ENCODE peak calls at places on chromosomes 13 and 19, in nine cellular contexts. H is fibroblast of lung, B is adrenal gland, A is PC-3, D is cardiac muscle cell, S is neural progenitor cell, L is uterus, E is left ventricle myocardium inferior, Y is sigmoid colon. U is an unnamed sample.

GRCh38 chr13:99051768-99052455 is 74.0 kb upstream of the DOCK9 start:
- DNase-seq in Y (no peak), B (no peak), E (no peak), H (no peak), A (no peak), L (no peak), D (no peak), S (no peak), U (no peak)

GRCh38 chr13:114032121-114032799 is 58.4 kb upstream of the C13orf46 start:
- DNase-seq in L (peak; percentile 73), Y (no peak), H (peak; percentile 77), D (peak; percentile 79), E (no peak), B (no peak), S (no peak), A (no peak), U (no peak)

GRCh38 chr13:104586010-104586746 is 1520.0 kb upstream of the SLC10A2 start:
- DNase-seq in E (no peak), L (no peak), H (peak; percentile 95), D (peak; percentile 93), A (peak; percentile 73), S (no peak), B (no peak), Y (no peak), U (no peak)

GRCh38 chr19:4517451-4518057 is 732 bp downstream of the PLIN4 start:
- DNase-seq in E (no peak), H (no peak), A (no peak), D (no peak), S (no peak), Y (no peak), L (no peak), B (no peak), U (no peak)

GRCh38 chr19:4343845-4344713 is 717 bp downstream of the MPND start:
- DNase-seq in B (no peak), L (no peak), S (no peak), D (no peak), Y (peak; percentile 74), H (no peak), A (no peak), E (no peak), U (no peak)

GRCh38 chr13:87087741-87088140 is 583.4 kb upstream of the SLITRK5 start:
- DNase-seq in H (peak; percentile 13), S (no peak), A (no peak), Y (no peak), E (no peak), D (peak; percentile 27), L (no peak), B (no peak), U (no peak)

GRCh38 chr19:48636859-48637448 is at the start of gene DBP:
- DNase-seq in D (no peak), A (peak; percentile 49), H (no peak), Y (no peak), L (no peak), E (peak; percentile 62), B (peak; percentile 72), S (no peak), U (no peak)

GRCh38 chr19:45592366-45592765 is 7.8 kb upstream of the OPA3 start:
- DNase-seq in L (no peak), D (no peak), S (no peak), A (peak; percentile 41), B (no peak), E (no peak), H (no peak), Y (no peak), U (no peak)

GRCh38 chr19:38451629-38452028 is 18.1 kb downstream of the RYR1 start:
- DNase-seq in S (no peak), B (no peak), L (no peak), A (no peak), H (no peak), Y (no peak), E (no peak), D (no peak), U (no peak)

GRCh38 chr19:4238831-4239230 is 8.0 kb upstream of the YJU2 start:
- DNase-seq in L (no peak), B (no peak), D (no peak), E (no peak), Y (no peak), A (no peak), H (no peak), S (no peak), U (no peak)

GRCh38 chr13:48493076-48493765 is 39.7 kb downstream of the RCBTB2 start:
- DNase-seq in H (no peak), E (no peak), S (no peak), D (peak; percentile 42), A (no peak), L (no peak), B (no peak), Y (no peak), U (no peak)

GRCh38 chr13:91805605-91806004 is 407.2 kb downstream of the GPC5 start:
- DNase-seq in S (no peak), L (no peak), B (no peak), Y (no peak), A (peak; percentile 4), H (peak; percentile 16), E (no peak), D (peak; percentile 5), U (no peak)

GRCh38 chr13:114069376-114070097 is 62.9 kb downstream of the RASA3 start:
- DNase-seq in H (no peak), L (no peak), A (no peak), Y (peak; percentile 62), D (no peak), B (peak; percentile 8), S (no peak), E (no peak), U (no peak)

GRCh38 chr13:51816604-51817254 is 12.8 kb upstream of the DHRS12 start:
- DNase-seq in S (no peak), E (no peak), A (peak; percentile 8), Y (no peak), L (no peak), B (no peak), D (no peak), H (no peak), U (no peak)

GRCh38 chr19:14113762-14114414 is 3.7 kb downstream of the PRKACA start:
- DNase-seq in L (no peak), B (no peak), S (no peak), H (no peak), A (peak; percentile 40), D (no peak), E (peak; percentile 42), Y (no peak), U (no peak)

GRCh38 chr19:14114854-14115253 is 2.7 kb downstream of the PRKACA start:
- DNase-seq in A (peak; percentile 46), Y (peak; percentile 76), H (no peak), E (peak; percentile 67), S (peak; percentile 60), L (no peak), D (peak; percentile 39), B (peak; percentile 68), U (peak; percentile 40)

GRCh38 chr19:14115761-14116160 is 1.8 kb downstream of the PRKACA start:
- DNase-seq in H (no peak), Y (no peak), D (no peak), A (no peak), L (no peak), S (no peak), E (no peak), B (peak; percentile 58), U (no peak)

GRCh38 chr19:14112809-14113385 is 4.7 kb downstream of the PRKACA start:
- DNase-seq in L (peak; percentile 63), Y (peak; percentile 76), A (no peak), E (peak; percentile 64), B (peak; percentile 70), H (no peak), D (peak; percentile 53), S (no peak), U (no peak)

GRCh38 chr19:14114439-14114838 is 3.1 kb downstream of the PRKACA start:
- DNase-seq in A (no peak), B (no peak), H (no peak), L (no peak), D (no peak), Y (no peak), E (no peak), S (no peak), U (no peak)
- TF ChIP-seq CTCF in A (no peak), B (no peak), H (no peak), L (no peak), D (no peak), Y (no peak), E (no peak), S (no peak), U (no peak)

GRCh38 chr19:41956621-41957020 is 2.5 kb downstream of the RABAC1 start:
- DNase-seq in D (no peak), L (no peak), S (no peak), E (no peak), B (no peak), Y (no peak), A (no peak), H (no peak), U (no peak)

GRCh38 chr19:41955521-41955920 is 3.6 kb downstream of the RABAC1 start:
- DNase-seq in B (no peak), H (no peak), A (no peak), L (no peak), Y (no peak), S (no peak), E (no peak), D (no peak), U (no peak)

GRCh38 chr19:41957161-41957837 is 1.8 kb downstream of the RABAC1 start:
- DNase-seq in E (no peak), D (no peak), A (no peak), L (no peak), S (no peak), B (no peak), Y (no peak), H (no peak), U (no peak)

DNA sequence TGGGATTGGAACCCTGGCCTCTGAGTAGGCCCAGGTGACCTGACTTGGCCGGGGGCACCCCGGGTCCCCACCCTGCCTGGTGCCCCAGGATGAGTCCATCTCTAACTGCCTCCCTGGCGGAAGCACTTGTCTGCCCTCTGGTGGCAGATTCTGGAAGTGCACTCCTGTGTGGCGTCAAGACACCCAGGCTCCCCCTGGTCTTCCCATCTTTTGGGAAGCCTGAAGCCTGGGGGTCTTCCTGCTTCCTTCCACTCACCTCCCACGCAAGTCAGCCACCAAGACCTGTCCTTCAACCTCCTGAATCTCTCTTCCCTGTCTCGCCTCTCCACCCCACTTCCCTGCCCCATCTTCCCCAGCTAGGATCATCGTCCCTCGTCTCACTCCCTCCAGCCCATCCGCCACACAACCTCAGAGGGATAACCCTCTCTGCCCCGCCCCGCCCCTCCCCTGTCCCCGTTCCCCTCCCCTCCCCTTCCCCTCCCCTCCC is 7.4 kb downstream of the RABAC1 start:
- DNase-seq in S (peak; percentile 85), D (peak; percentile 74), Y (peak; percentile 86), H (peak; percentile 66), B (peak; percentile 72), L (peak; percentile 73), E (peak; percentile 73), A (peak; percentile 87), U (peak; percentile 65)
- H3K4me3 ChIP-seq in S (peak overlapping the region; percentile 31), D (no peak overlapping the region), Y (no peak overlapping the region), H (no peak overlapping the region), B (no peak overlapping the region), L (no peak overlapping the region), E (no peak overlapping the region), A (no peak overlapping the region), U (no peak overlapping the region)

GRCh38 chr13:39712626-39713025 is 57.2 kb downstream of the COG6 start:
- DNase-seq in B (no peak), S (no peak), H (no peak), A (no peak), D (no peak), E (no peak), Y (no peak), L (no peak), U (no peak)
- H3K27me3 ChIP-seq in B (no peaks in the 10 kb centered on the region), S (no peaks in the 10 kb centered on the region), H (no peaks in the 10 kb centered on the region), A (no peaks in the 10 kb centered on the region), D (no peaks in the 10 kb centered on the region), E (no peaks in the 10 kb centered on the region), Y (no peaks in the 10 kb centered on the region), L (no peaks in the 10 kb centered on the region), U (no peaks in the 10 kb centered on the region)

GRCh38 chr13:73767747-73768315 is 366.4 kb downstream of the KLF12 start:
- DNase-seq in Y (no peak), B (no peak), E (no peak), D (no peak), H (no peak), A (peak; percentile 27), S (peak; percentile 50), L (no peak), U (no peak)
- TF ChIP-seq CTCF in Y (no peak), B (no peak), E (peak; percentile 41), D (peak; percentile 32), H (peak; percentile 43), A (peak; percentile 64), S (peak; percentile 68), L (no peak), U (peak; percentile 53)

U was measured in GM06990.